ENCODE peak calls at places on chromosomes 1 and 21, in ten cellular contexts. One of them, this sample, is unnamed.

GRCh38 chr1:210132582-210132981 is 100.0 kb upstream of the SERTAD4 start:
- DNase-seq in H9: no peak
- DNase-seq in tibial artery: no peak
- DNase-seq in upper lobe of right lung: no peak
- DNase-seq in Caco-2: no peak
- DNase-seq in osteoblast: no peak
- DNase-seq in lung: no peak
- DNase-seq in left ventricle myocardium inferior: no peak
- DNase-seq in heart right ventricle: no peak
- DNase-seq in naive thymus-derived CD4-positive, alpha-beta T cell: no peak
- DNase-seq in this sample: no peak

GRCh38 chr1:64320470-64320869 is 117.0 kb downstream of the UBE2U start:
- DNase-seq in left ventricle myocardium inferior: no peak
- DNase-seq in heart right ventricle: no peak
- DNase-seq in tibial artery: no peak
- DNase-seq in naive thymus-derived CD4-positive, alpha-beta T cell: no peak
- DNase-seq in upper lobe of right lung: no peak
- DNase-seq in H9: no peak
- DNase-seq in osteoblast: no peak
- DNase-seq in Caco-2: no peak
- DNase-seq in lung: no peak
- DNase-seq in this sample: no peak

GRCh38 chr1:91011726-91012125 is 10.1 kb downstream of the ZNF644 start:
- DNase-seq in upper lobe of right lung: no peak
- DNase-seq in naive thymus-derived CD4-positive, alpha-beta T cell: no peak
- DNase-seq in tibial artery: no peak
- DNase-seq in lung: no peak
- DNase-seq in heart right ventricle: peak; percentile 24
- DNase-seq in H9: no peak
- DNase-seq in Caco-2: no peak
- DNase-seq in osteoblast: no peak
- DNase-seq in left ventricle myocardium inferior: no peak
- DNase-seq in this sample: no peak

GRCh38 chr1:206757524-206758266 is 12.9 kb upstream of the IL19 start:
- DNase-seq in naive thymus-derived CD4-positive, alpha-beta T cell: peak; percentile 86
- DNase-seq in lung: no peak
- DNase-seq in tibial artery: no peak
- DNase-seq in Caco-2: no peak
- DNase-seq in osteoblast: no peak
- DNase-seq in H9: no peak
- DNase-seq in heart right ventricle: no peak
- DNase-seq in upper lobe of right lung: no peak
- DNase-seq in left ventricle myocardium inferior: no peak
- DNase-seq in this sample: no peak

GRCh38 chr1:65343286-65343685 is 33.9 kb downstream of the DNAJC6 start:
- DNase-seq in tibial artery: no peak
- DNase-seq in heart right ventricle: no peak
- DNase-seq in osteoblast: no peak
- DNase-seq in Caco-2: no peak
- DNase-seq in H9: no peak
- DNase-seq in left ventricle myocardium inferior: no peak
- DNase-seq in lung: no peak
- DNase-seq in upper lobe of right lung: no peak
- DNase-seq in naive thymus-derived CD4-positive, alpha-beta T cell: no peak
- DNase-seq in this sample: no peak

GRCh38 chr1:168050307-168050706 is 86.4 kb downstream of the GPR161 start:
- DNase-seq in upper lobe of right lung: no peak
- DNase-seq in lung: no peak
- DNase-seq in naive thymus-derived CD4-positive, alpha-beta T cell: no peak
- DNase-seq in H9: no peak
- DNase-seq in tibial artery: no peak
- DNase-seq in Caco-2: no peak
- DNase-seq in osteoblast: no peak
- DNase-seq in heart right ventricle: no peak
- DNase-seq in left ventricle myocardium inferior: no peak
- DNase-seq in this sample: no peak

GRCh38 chr1:221497051-221497450 is 244.8 kb downstream of the DUSP10 start:
- DNase-seq in osteoblast: no peak
- DNase-seq in heart right ventricle: no peak
- DNase-seq in left ventricle myocardium inferior: no peak
- DNase-seq in tibial artery: no peak
- DNase-seq in H9: no peak
- DNase-seq in Caco-2: no peak
- DNase-seq in lung: no peak
- DNase-seq in upper lobe of right lung: no peak
- DNase-seq in naive thymus-derived CD4-positive, alpha-beta T cell: no peak
- DNase-seq in this sample: no peak

GRCh38 chr1:227915564-227916553 is 31.9 kb downstream of the WNT9A start:
- DNase-seq in naive thymus-derived CD4-positive, alpha-beta T cell: no peak
- DNase-seq in tibial artery: no peak
- DNase-seq in osteoblast: peak; percentile 75
- DNase-seq in left ventricle myocardium inferior: no peak
- DNase-seq in upper lobe of right lung: no peak
- DNase-seq in lung: no peak
- DNase-seq in Caco-2: no peak
- DNase-seq in heart right ventricle: no peak
- DNase-seq in H9: peak; percentile 59
- DNase-seq in this sample: peak; percentile 87

GRCh38 chr21:35658242-35658641 is 402.1 kb downstream of the SETD4 start:
- DNase-seq in Caco-2: no peak
- DNase-seq in heart right ventricle: no peak
- DNase-seq in lung: no peak
- DNase-seq in naive thymus-derived CD4-positive, alpha-beta T cell: peak; percentile 1
- DNase-seq in H9: no peak
- DNase-seq in osteoblast: peak; percentile 77
- DNase-seq in tibial artery: no peak
- DNase-seq in left ventricle myocardium inferior: no peak
- DNase-seq in upper lobe of right lung: no peak
- DNase-seq in this sample: no peak

GRCh38 chr1:77484334-77484733 is 198.1 kb downstream of the ZZZ3 start:
- DNase-seq in tibial artery: no peak
- DNase-seq in heart right ventricle: no peak
- DNase-seq in osteoblast: no peak
- DNase-seq in lung: no peak
- DNase-seq in upper lobe of right lung: no peak
- DNase-seq in naive thymus-derived CD4-positive, alpha-beta T cell: no peak
- DNase-seq in left ventricle myocardium inferior: no peak
- DNase-seq in H9: no peak
- DNase-seq in Caco-2: no peak
- DNase-seq in this sample: no peak

GRCh38 chr1:185926562-185926961 is 192.4 kb downstream of the HMCN1 start:
- DNase-seq in H9: no peak
- DNase-seq in lung: no peak
- DNase-seq in left ventricle myocardium inferior: no peak
- DNase-seq in Caco-2: no peak
- DNase-seq in naive thymus-derived CD4-positive, alpha-beta T cell: no peak
- DNase-seq in osteoblast: no peak
- DNase-seq in upper lobe of right lung: no peak
- DNase-seq in tibial artery: no peak
- DNase-seq in heart right ventricle: no peak
- DNase-seq in this sample: no peak

GRCh38 chr1:78683079-78683478 is 33.4 kb downstream of the IFI44 start:
- DNase-seq in left ventricle myocardium inferior: no peak
- DNase-seq in H9: no peak
- DNase-seq in osteoblast: no peak
- DNase-seq in tibial artery: no peak
- DNase-seq in Caco-2: no peak
- DNase-seq in heart right ventricle: no peak
- DNase-seq in naive thymus-derived CD4-positive, alpha-beta T cell: no peak
- DNase-seq in lung: no peak
- DNase-seq in upper lobe of right lung: no peak
- DNase-seq in this sample: no peak

DNA sequence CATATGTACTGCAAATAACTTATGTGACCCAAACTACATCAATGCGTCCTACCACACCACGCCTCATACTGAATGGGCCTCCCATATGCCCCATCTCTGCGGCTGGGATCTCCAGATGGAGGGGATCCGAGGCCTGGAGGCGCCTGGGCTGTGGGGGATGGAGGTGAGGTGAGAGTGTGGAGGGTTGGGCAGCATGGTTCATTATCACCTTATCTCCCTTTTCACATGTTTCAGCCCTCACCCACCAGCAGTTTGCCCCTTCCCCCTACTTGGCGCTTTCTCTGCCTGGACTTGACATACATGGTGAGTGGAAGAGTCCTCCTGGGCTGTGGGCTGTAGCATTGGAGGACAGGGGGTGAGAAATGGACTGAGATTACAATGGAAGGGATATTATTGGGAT is 61.5 kb downstream of the MEF2D start:
- DNase-seq in osteoblast: no peak
- DNase-seq in tibial artery: no peak
- DNase-seq in Caco-2: no peak
- DNase-seq in upper lobe of right lung: no peak
- DNase-seq in naive thymus-derived CD4-positive, alpha-beta T cell: no peak
- DNase-seq in left ventricle myocardium inferior: no peak
- DNase-seq in lung: no peak
- DNase-seq in heart right ventricle: no peak
- DNase-seq in H9: no peak
- DNase-seq in this sample: peak; percentile 70
- H3K27me3 ChIP-seq in osteoblast: peaks cover 98% of the 10 kb centered on the region
- H3K27me3 ChIP-seq in tibial artery: peaks cover 97% of the 10 kb centered on the region
- H3K27me3 ChIP-seq in Caco-2: peaks cover 2% of the 10 kb centered on the region
- H3K27me3 ChIP-seq in upper lobe of right lung: peaks cover 98% of the 10 kb centered on the region
- H3K27me3 ChIP-seq in naive thymus-derived CD4-positive, alpha-beta T cell: peaks cover 50% of the 10 kb centered on the region
- H3K27me3 ChIP-seq in left ventricle myocardium inferior: peaks cover 100% of the 10 kb centered on the region
- H3K27me3 ChIP-seq in lung: peaks cover 10% of the 10 kb centered on the region
- H3K27me3 ChIP-seq in heart right ventricle: peaks cover 100% of the 10 kb centered on the region
- H3K27me3 ChIP-seq in H9: peaks cover 91% of the 10 kb centered on the region
- H3K27me3 ChIP-seq in this sample: peaks cover 95% of the 10 kb centered on the region

GRCh38 chr21:17497345-17497744 is 15.5 kb upstream of the CXADR start:
- DNase-seq in naive thymus-derived CD4-positive, alpha-beta T cell: no peak
- DNase-seq in tibial artery: no peak
- DNase-seq in H9: no peak
- DNase-seq in upper lobe of right lung: no peak
- DNase-seq in Caco-2: no peak
- DNase-seq in osteoblast: no peak
- DNase-seq in left ventricle myocardium inferior: no peak
- DNase-seq in lung: no peak
- DNase-seq in heart right ventricle: no peak
- DNase-seq in this sample: no peak
- H3K27me3 ChIP-seq in naive thymus-derived CD4-positive, alpha-beta T cell: no peaks in the 10 kb centered on the region
- H3K27me3 ChIP-seq in tibial artery: no peaks in the 10 kb centered on the region
- H3K27me3 ChIP-seq in H9: no peaks in the 10 kb centered on the region
- H3K27me3 ChIP-seq in upper lobe of right lung: no peaks in the 10 kb centered on the region
- H3K27me3 ChIP-seq in Caco-2: no peaks in the 10 kb centered on the region
- H3K27me3 ChIP-seq in osteoblast: peaks cover 41% of the 10 kb centered on the region
- H3K27me3 ChIP-seq in left ventricle myocardium inferior: no peaks in the 10 kb centered on the region
- H3K27me3 ChIP-seq in lung: no peaks in the 10 kb centered on the region
- H3K27me3 ChIP-seq in heart right ventricle: no peaks in the 10 kb centered on the region
- H3K27me3 ChIP-seq in this sample: no peaks in the 10 kb centered on the region

GRCh38 chr1:180229483-180230415 is at the start of gene LHX4:
- DNase-seq in left ventricle myocardium inferior: no peak
- DNase-seq in heart right ventricle: no peak
- DNase-seq in tibial artery: no peak
- DNase-seq in H9: peak; percentile 90
- DNase-seq in osteoblast: peak; percentile 95
- DNase-seq in upper lobe of right lung: peak; percentile 70
- DNase-seq in naive thymus-derived CD4-positive, alpha-beta T cell: no peak
- DNase-seq in lung: no peak
- DNase-seq in Caco-2: peak; percentile 66
- DNase-seq in this sample: peak; percentile 98

GRCh38 chr1:180225403-180225802 is 4.7 kb upstream of the LHX4 start:
- DNase-seq in naive thymus-derived CD4-positive, alpha-beta T cell: no peak
- DNase-seq in osteoblast: no peak
- DNase-seq in heart right ventricle: no peak
- DNase-seq in lung: no peak
- DNase-seq in upper lobe of right lung: peak; percentile 1
- DNase-seq in left ventricle myocardium inferior: no peak
- DNase-seq in Caco-2: peak; percentile 6
- DNase-seq in tibial artery: no peak
- DNase-seq in H9: no peak
- DNase-seq in this sample: no peak

GRCh38 chr1:180228648-180229482 is 1.2 kb upstream of the LHX4 start:
- DNase-seq in osteoblast: peak; percentile 86
- DNase-seq in left ventricle myocardium inferior: no peak
- DNase-seq in upper lobe of right lung: peak; percentile 40
- DNase-seq in Caco-2: no peak
- DNase-seq in tibial artery: no peak
- DNase-seq in naive thymus-derived CD4-positive, alpha-beta T cell: no peak
- DNase-seq in heart right ventricle: no peak
- DNase-seq in H9: no peak
- DNase-seq in lung: no peak
- DNase-seq in this sample: peak; percentile 80

GRCh38 chr1:180230416-180230790 is 339 bp downstream of the LHX4 start:
- DNase-seq in H9: no peak
- DNase-seq in Caco-2: no peak
- DNase-seq in heart right ventricle: no peak
- DNase-seq in lung: no peak
- DNase-seq in upper lobe of right lung: no peak
- DNase-seq in osteoblast: peak; percentile 96
- DNase-seq in naive thymus-derived CD4-positive, alpha-beta T cell: no peak
- DNase-seq in left ventricle myocardium inferior: no peak
- DNase-seq in tibial artery: no peak
- DNase-seq in this sample: peak; percentile 88

DNA sequence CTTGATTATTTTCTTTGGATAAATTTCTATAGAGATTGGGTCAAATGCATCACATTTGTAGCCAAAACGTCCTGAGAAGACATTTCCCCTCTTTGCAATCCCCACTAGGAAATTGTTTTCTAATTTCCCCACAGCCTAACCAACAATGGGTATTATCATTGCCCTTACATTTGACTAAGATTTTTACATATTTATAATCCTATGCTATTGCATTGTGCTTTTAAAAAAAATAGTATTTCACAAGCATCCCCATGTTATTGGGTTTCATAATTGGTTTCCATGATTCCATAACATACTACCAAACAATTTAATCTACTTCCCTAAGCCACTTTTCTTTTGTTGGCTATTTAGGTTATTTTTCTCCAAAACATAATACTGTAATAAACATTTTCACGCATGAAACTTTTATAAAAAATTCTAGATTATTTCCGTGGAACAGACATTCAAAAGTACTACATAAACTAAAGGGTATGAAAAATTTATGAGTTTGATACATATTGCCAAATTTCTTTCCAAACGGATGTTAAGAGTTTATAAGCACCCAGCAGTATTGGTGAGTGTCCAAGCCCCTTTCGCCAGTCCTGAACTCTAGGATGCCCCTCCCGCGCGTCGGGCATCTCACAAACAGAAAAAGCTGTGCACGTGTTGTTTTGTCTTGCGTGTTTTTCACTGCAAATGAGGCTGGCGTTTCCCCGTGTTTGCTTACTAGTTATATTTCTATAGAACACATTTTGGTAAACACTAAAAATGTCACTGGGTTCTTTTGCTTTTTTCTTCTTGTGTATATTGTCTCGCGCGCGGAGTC is 2.0 kb upstream of the LHX4 start:
- DNase-seq in naive thymus-derived CD4-positive, alpha-beta T cell: no peak
- DNase-seq in upper lobe of right lung: peak; percentile 23
- DNase-seq in left ventricle myocardium inferior: no peak
- DNase-seq in Caco-2: no peak
- DNase-seq in H9: no peak
- DNase-seq in tibial artery: no peak
- DNase-seq in heart right ventricle: no peak
- DNase-seq in osteoblast: no peak
- DNase-seq in lung: no peak
- DNase-seq in this sample: peak; percentile 30
- H3K27me3 ChIP-seq in naive thymus-derived CD4-positive, alpha-beta T cell: peaks cover 13% of the 10 kb centered on the region
- H3K27me3 ChIP-seq in upper lobe of right lung: peaks cover 85% of the 10 kb centered on the region
- H3K27me3 ChIP-seq in left ventricle myocardium inferior: peaks cover 100% of the 10 kb centered on the region
- H3K27me3 ChIP-seq in Caco-2: peaks cover 7% of the 10 kb centered on the region
- H3K27me3 ChIP-seq in H9: peaks cover 39% of the 10 kb centered on the region
- H3K27me3 ChIP-seq in tibial artery: peaks cover 92% of the 10 kb centered on the region
- H3K27me3 ChIP-seq in heart right ventricle: peaks cover 100% of the 10 kb centered on the region
- H3K27me3 ChIP-seq in osteoblast: peaks cover 86% of the 10 kb centered on the region
- H3K27me3 ChIP-seq in lung: peaks cover 23% of the 10 kb centered on the region
- H3K27me3 ChIP-seq in this sample: peaks cover 76% of the 10 kb centered on the region

GRCh38 chr1:205481279-205481617 is 23.2 kb upstream of the CDK18 start:
- DNase-seq in naive thymus-derived CD4-positive, alpha-beta T cell: no peak
- DNase-seq in tibial artery: no peak
- DNase-seq in upper lobe of right lung: no peak
- DNase-seq in heart right ventricle: no peak
- DNase-seq in left ventricle myocardium inferior: no peak
- DNase-seq in Caco-2: no peak
- DNase-seq in lung: no peak
- DNase-seq in osteoblast: no peak
- DNase-seq in H9: no peak
- DNase-seq in this sample: peak; percentile 56
- H3K27me3 ChIP-seq in naive thymus-derived CD4-positive, alpha-beta T cell: no peaks in the 10 kb centered on the region
- H3K27me3 ChIP-seq in tibial artery: peaks cover 75% of the 10 kb centered on the region
- H3K27me3 ChIP-seq in upper lobe of right lung: peaks cover 36% of the 10 kb centered on the region
- H3K27me3 ChIP-seq in heart right ventricle: peaks cover 28% of the 10 kb centered on the region
- H3K27me3 ChIP-seq in left ventricle myocardium inferior: peaks cover 82% of the 10 kb centered on the region
- H3K27me3 ChIP-seq in Caco-2: peaks cover 1% of the 10 kb centered on the region
- H3K27me3 ChIP-seq in lung: no peaks in the 10 kb centered on the region
- H3K27me3 ChIP-seq in osteoblast: peaks cover 47% of the 10 kb centered on the region
- H3K27me3 ChIP-seq in H9: no peaks in the 10 kb centered on the region
- H3K27me3 ChIP-seq in this sample: peaks cover 8% of the 10 kb centered on the region

This sample was measured in H7.